ENCODE peak calls at places on chromosomes 3 and 15, in ten cellular contexts. One of them, this sample, is unnamed. For H3K27me3, the result is how much of the 10 kb centered on the place peaks cover.

GRCh38 chr3:52237659-52238172 is 1.2 kb downstream of the TWF2 start:
- DNase-seq in PC-9: peak
- DNase-seq in brain microvascular endothelial cell: peak
- DNase-seq in uterus: peak
- DNase-seq in right atrium auricular region: peak
- DNase-seq in left lung: peak
- DNase-seq in tibial artery: peak
- DNase-seq in IMR-90: peak
- DNase-seq in breast epithelium: peak
- DNase-seq in stomach: peak
- DNase-seq in this sample: peak

GRCh38 chr3:69819283-69819682 is 80.0 kb downstream of the MITF start:
- DNase-seq in PC-9: no peak
- DNase-seq in brain microvascular endothelial cell: no peak
- DNase-seq in uterus: peak
- DNase-seq in right atrium auricular region: no peak
- DNase-seq in left lung: no peak
- DNase-seq in tibial artery: no peak
- DNase-seq in IMR-90: no peak
- DNase-seq in breast epithelium: peak
- DNase-seq in stomach: no peak
- DNase-seq in this sample: no peak

GRCh38 chr3:57112206-57112605 is 51.7 kb downstream of the SPATA12 start:
- DNase-seq in PC-9: no peak
- DNase-seq in brain microvascular endothelial cell: no peak
- DNase-seq in uterus: no peak
- DNase-seq in right atrium auricular region: no peak
- DNase-seq in left lung: no peak
- DNase-seq in tibial artery: no peak
- DNase-seq in IMR-90: no peak
- DNase-seq in breast epithelium: no peak
- DNase-seq in stomach: no peak
- DNase-seq in this sample: no peak

GRCh38 chr15:44298878-44299277 is 10.4 kb downstream of the GOLM2 start:
- DNase-seq in PC-9: peak
- DNase-seq in brain microvascular endothelial cell: no peak
- DNase-seq in uterus: no peak
- DNase-seq in right atrium auricular region: no peak
- DNase-seq in left lung: no peak
- DNase-seq in tibial artery: no peak
- DNase-seq in IMR-90: no peak
- DNase-seq in breast epithelium: no peak
- DNase-seq in stomach: no peak
- DNase-seq in this sample: peak

GRCh38 chr3:58337190-58337589 is 4.5 kb downstream of the PXK start:
- DNase-seq in PC-9: no peak
- DNase-seq in brain microvascular endothelial cell: no peak
- DNase-seq in uterus: no peak
- DNase-seq in right atrium auricular region: no peak
- DNase-seq in left lung: no peak
- DNase-seq in tibial artery: no peak
- DNase-seq in IMR-90: no peak
- DNase-seq in breast epithelium: no peak
- DNase-seq in stomach: no peak
- DNase-seq in this sample: no peak

GRCh38 chr15:67164401-67164791 is 90.1 kb downstream of the AAGAB start:
- DNase-seq in PC-9: no peak
- DNase-seq in brain microvascular endothelial cell: no peak
- DNase-seq in uterus: peak
- DNase-seq in right atrium auricular region: no peak
- DNase-seq in left lung: peak
- DNase-seq in tibial artery: no peak
- DNase-seq in IMR-90: no peak
- DNase-seq in breast epithelium: no peak
- DNase-seq in stomach: no peak
- DNase-seq in this sample: peak

GRCh38 chr15:46120713-46121112 is 485.9 kb downstream of the SQOR start:
- DNase-seq in PC-9: no peak
- DNase-seq in brain microvascular endothelial cell: no peak
- DNase-seq in uterus: no peak
- DNase-seq in right atrium auricular region: no peak
- DNase-seq in left lung: no peak
- DNase-seq in tibial artery: no peak
- DNase-seq in IMR-90: no peak
- DNase-seq in breast epithelium: no peak
- DNase-seq in stomach: no peak
- DNase-seq in this sample: no peak

GRCh38 chr3:43015572-43016512 is 36.7 kb downstream of the GASK1A start:
- DNase-seq in PC-9: no peak
- DNase-seq in brain microvascular endothelial cell: no peak
- DNase-seq in uterus: no peak
- DNase-seq in right atrium auricular region: no peak
- DNase-seq in left lung: no peak
- DNase-seq in tibial artery: no peak
- DNase-seq in IMR-90: no peak
- DNase-seq in breast epithelium: no peak
- DNase-seq in stomach: no peak
- DNase-seq in this sample: no peak

GRCh38 chr3:118781879-118782278 is 252.8 kb downstream of the IGSF11 start:
- DNase-seq in PC-9: no peak
- DNase-seq in brain microvascular endothelial cell: no peak
- DNase-seq in uterus: no peak
- DNase-seq in right atrium auricular region: no peak
- DNase-seq in left lung: no peak
- DNase-seq in tibial artery: no peak
- DNase-seq in IMR-90: no peak
- DNase-seq in breast epithelium: no peak
- DNase-seq in stomach: no peak
- DNase-seq in this sample: no peak

GRCh38 chr15:40929730-40930429 is 740 bp downstream of the DLL4 start:
- DNase-seq in PC-9: no peak
- DNase-seq in brain microvascular endothelial cell: peak
- DNase-seq in uterus: no peak
- DNase-seq in right atrium auricular region: no peak
- DNase-seq in left lung: peak
- DNase-seq in tibial artery: peak
- DNase-seq in IMR-90: peak
- DNase-seq in breast epithelium: no peak
- DNase-seq in stomach: peak
- DNase-seq in this sample: no peak

GRCh38 chr15:58605931-58606330 is 143.6 kb downstream of the ADAM10 start:
- DNase-seq in PC-9: no peak
- DNase-seq in brain microvascular endothelial cell: no peak
- DNase-seq in uterus: no peak
- DNase-seq in right atrium auricular region: no peak
- DNase-seq in left lung: no peak
- DNase-seq in tibial artery: no peak
- DNase-seq in IMR-90: no peak
- DNase-seq in breast epithelium: no peak
- DNase-seq in stomach: no peak
- DNase-seq in this sample: no peak

GRCh38 chr3:27639271-27639670 is 82.9 kb downstream of the EOMES start:
- DNase-seq in PC-9: no peak
- DNase-seq in brain microvascular endothelial cell: no peak
- DNase-seq in uterus: no peak
- DNase-seq in right atrium auricular region: no peak
- DNase-seq in left lung: no peak
- DNase-seq in tibial artery: no peak
- DNase-seq in IMR-90: no peak
- DNase-seq in breast epithelium: no peak
- DNase-seq in stomach: no peak
- DNase-seq in this sample: no peak

GRCh38 chr3:79424811-79425210 is 343.0 kb downstream of the ROBO1 start:
- DNase-seq in PC-9: no peak
- DNase-seq in brain microvascular endothelial cell: no peak
- DNase-seq in uterus: no peak
- DNase-seq in right atrium auricular region: no peak
- DNase-seq in left lung: no peak
- DNase-seq in tibial artery: no peak
- DNase-seq in IMR-90: no peak
- DNase-seq in breast epithelium: no peak
- DNase-seq in stomach: no peak
- DNase-seq in this sample: peak

GRCh38 chr15:96323250-96324162 is 7.0 kb upstream of the NR2F2 start:
- DNase-seq in PC-9: no peak
- DNase-seq in brain microvascular endothelial cell: no peak
- DNase-seq in uterus: no peak
- DNase-seq in right atrium auricular region: no peak
- DNase-seq in left lung: no peak
- DNase-seq in tibial artery: no peak
- DNase-seq in IMR-90: no peak
- DNase-seq in breast epithelium: no peak
- DNase-seq in stomach: no peak
- DNase-seq in this sample: no peak
- H3K4me3 ChIP-seq in PC-9: peak
- H3K4me3 ChIP-seq in brain microvascular endothelial cell: peak
- H3K4me3 ChIP-seq in uterus: peak
- H3K4me3 ChIP-seq in right atrium auricular region: peak
- H3K4me3 ChIP-seq in left lung: no peak
- H3K4me3 ChIP-seq in tibial artery: peak
- H3K4me3 ChIP-seq in IMR-90: no peak
- H3K4me3 ChIP-seq in breast epithelium: peak
- H3K4me3 ChIP-seq in stomach: peak
- H3K4me3 ChIP-seq in this sample: no peak

GRCh38 chr3:172161390-172161789 is 122.0 kb downstream of the FNDC3B start:
- DNase-seq in PC-9: no peak
- DNase-seq in brain microvascular endothelial cell: no peak
- DNase-seq in uterus: no peak
- DNase-seq in right atrium auricular region: no peak
- DNase-seq in left lung: no peak
- DNase-seq in tibial artery: no peak
- DNase-seq in IMR-90: no peak
- DNase-seq in breast epithelium: no peak
- DNase-seq in stomach: no peak
- DNase-seq in this sample: no peak
- TF ChIP-seq CTCF in PC-9: no peak
- TF ChIP-seq CTCF in brain microvascular endothelial cell: no peak
- TF ChIP-seq CTCF in uterus: no peak
- TF ChIP-seq CTCF in right atrium auricular region: no peak
- TF ChIP-seq CTCF in left lung: no peak
- TF ChIP-seq CTCF in tibial artery: no peak
- TF ChIP-seq CTCF in IMR-90: no peak
- TF ChIP-seq CTCF in breast epithelium: no peak
- TF ChIP-seq CTCF in stomach: no peak
- TF ChIP-seq CTCF in this sample: no peak

DNA sequence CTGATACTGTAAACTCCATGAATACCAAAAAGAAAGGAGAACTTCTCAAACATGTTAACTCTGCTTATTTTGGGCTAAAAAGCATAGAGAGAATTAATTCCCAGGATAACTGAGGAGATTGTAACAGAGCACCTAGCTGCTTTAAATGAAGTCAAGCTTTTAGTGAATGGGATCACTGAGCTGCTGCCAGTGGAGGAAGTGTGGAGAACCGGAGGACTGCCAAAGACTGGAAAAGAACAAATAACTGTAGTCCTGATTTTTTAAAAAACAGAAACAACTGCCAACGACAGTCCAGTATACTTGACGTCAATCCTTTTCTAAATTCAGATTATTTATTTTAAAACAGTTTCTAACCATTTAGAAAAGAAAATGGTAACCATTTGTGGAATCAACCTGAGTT is 3.3 kb downstream of the C3orf70 start:
- DNase-seq in PC-9: no peak
- DNase-seq in brain microvascular endothelial cell: no peak
- DNase-seq in uterus: no peak
- DNase-seq in right atrium auricular region: no peak
- DNase-seq in left lung: no peak
- DNase-seq in tibial artery: peak
- DNase-seq in IMR-90: no peak
- DNase-seq in breast epithelium: no peak
- DNase-seq in stomach: no peak
- DNase-seq in this sample: no peak
- H3K27me3 ChIP-seq in PC-9: half or more
- H3K27me3 ChIP-seq in brain microvascular endothelial cell: under half
- H3K27me3 ChIP-seq in uterus: under half
- H3K27me3 ChIP-seq in right atrium auricular region: under half
- H3K27me3 ChIP-seq in left lung: half or more
- H3K27me3 ChIP-seq in tibial artery: under half
- H3K27me3 ChIP-seq in IMR-90: under half
- H3K27me3 ChIP-seq in breast epithelium: under half
- H3K27me3 ChIP-seq in stomach: under half
- H3K27me3 ChIP-seq in this sample: under half

GRCh38 chr15:38070778-38071177 is 136.3 kb downstream of the TMCO5A start:
- DNase-seq in PC-9: no peak
- DNase-seq in brain microvascular endothelial cell: no peak
- DNase-seq in uterus: no peak
- DNase-seq in right atrium auricular region: no peak
- DNase-seq in left lung: no peak
- DNase-seq in tibial artery: no peak
- DNase-seq in IMR-90: peak
- DNase-seq in breast epithelium: no peak
- DNase-seq in stomach: no peak
- DNase-seq in this sample: peak

GRCh38 chr15:38069506-38069905 is 135.1 kb downstream of the TMCO5A start:
- DNase-seq in PC-9: peak
- DNase-seq in brain microvascular endothelial cell: peak
- DNase-seq in uterus: peak
- DNase-seq in right atrium auricular region: peak
- DNase-seq in left lung: peak
- DNase-seq in tibial artery: peak
- DNase-seq in IMR-90: peak
- DNase-seq in breast epithelium: no peak
- DNase-seq in stomach: peak
- DNase-seq in this sample: peak

GRCh38 chr15:38066612-38067011 is 132.2 kb downstream of the TMCO5A start:
- DNase-seq in PC-9: no peak
- DNase-seq in brain microvascular endothelial cell: no peak
- DNase-seq in uterus: no peak
- DNase-seq in right atrium auricular region: no peak
- DNase-seq in left lung: no peak
- DNase-seq in tibial artery: no peak
- DNase-seq in IMR-90: no peak
- DNase-seq in breast epithelium: no peak
- DNase-seq in stomach: no peak
- DNase-seq in this sample: no peak

GRCh38 chr15:38069001-38069400 is 134.6 kb downstream of the TMCO5A start:
- DNase-seq in PC-9: peak
- DNase-seq in brain microvascular endothelial cell: peak
- DNase-seq in uterus: no peak
- DNase-seq in right atrium auricular region: no peak
- DNase-seq in left lung: peak
- DNase-seq in tibial artery: no peak
- DNase-seq in IMR-90: peak
- DNase-seq in breast epithelium: no peak
- DNase-seq in stomach: peak
- DNase-seq in this sample: peak

DNA sequence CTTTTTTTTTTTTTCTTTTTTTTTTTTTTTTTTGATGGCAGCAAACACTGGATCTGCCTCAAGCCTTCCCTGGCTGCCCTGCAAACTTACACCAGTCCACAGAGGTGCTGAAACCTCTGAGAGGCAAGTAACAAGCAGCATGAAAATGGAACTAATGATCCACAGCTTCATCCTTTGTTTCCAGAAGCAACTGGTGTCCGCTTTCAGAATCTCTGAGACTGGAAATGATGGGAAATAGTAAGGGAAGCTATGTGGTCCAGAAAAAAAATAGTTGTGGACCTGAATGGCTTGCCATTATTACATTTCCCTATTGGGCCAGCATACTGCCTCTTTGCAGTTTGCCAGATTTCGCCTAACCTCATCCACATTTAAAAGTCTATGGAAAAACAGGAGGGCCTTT is 134.2 kb downstream of the TMCO5A start:
- DNase-seq in PC-9: no peak
- DNase-seq in brain microvascular endothelial cell: no peak
- DNase-seq in uterus: no peak
- DNase-seq in right atrium auricular region: no peak
- DNase-seq in left lung: no peak
- DNase-seq in tibial artery: no peak
- DNase-seq in IMR-90: no peak
- DNase-seq in breast epithelium: no peak
- DNase-seq in stomach: no peak
- DNase-seq in this sample: no peak
- H3K4me3 ChIP-seq in PC-9: peak
- H3K4me3 ChIP-seq in brain microvascular endothelial cell: no peak
- H3K4me3 ChIP-seq in uterus: no peak
- H3K4me3 ChIP-seq in right atrium auricular region: no peak
- H3K4me3 ChIP-seq in left lung: no peak
- H3K4me3 ChIP-seq in tibial artery: peak
- H3K4me3 ChIP-seq in IMR-90: no peak
- H3K4me3 ChIP-seq in breast epithelium: peak
- H3K4me3 ChIP-seq in stomach: no peak
- H3K4me3 ChIP-seq in this sample: no peak